ENCODE peak calls at places on chromosomes 3 and 15, in ten cellular contexts. F, K, Y, T, O, U, C, N, V and G are unnamed samples.
A peak's percentile ranks its signal among the peaks of the same experiment; 100 is the strongest.

GRCh38 chr3:8713901-8714759 is 19.5 kb upstream of the CAV3 start:
- DNase-seq in F (no peak), K (peak; percentile 10), Y (no peak), T (no peak), O (no peak), U (no peak), C (no peak), N (no peak), V (no peak), G (no peak)

GRCh38 chr3:8095724-8096123 is 405.9 kb upstream of the LMCD1 start:
- DNase-seq in F (no peak), K (no peak), Y (no peak), T (no peak), O (no peak), U (no peak), C (no peak), N (peak; percentile 10), V (no peak), G (no peak)

GRCh38 chr3:188319569-188319968 is 165.6 kb downstream of the LPP start:
- DNase-seq in F (no peak), K (no peak), Y (no peak), T (no peak), O (no peak), U (no peak), C (no peak), N (peak; percentile 38), V (no peak), G (no peak)

GRCh38 chr15:80597081-80597480 is 98.0 kb upstream of the ABHD17C start:
- DNase-seq in F (no peak), K (no peak), Y (no peak), T (no peak), O (no peak), U (no peak), C (no peak), N (no peak), V (no peak), G (no peak)

GRCh38 chr3:53068176-53068575 is 22.3 kb upstream of the SFMBT1 start:
- DNase-seq in F (peak; percentile 12), K (no peak), Y (no peak), T (no peak), O (no peak), U (no peak), C (no peak), N (no peak), V (no peak), G (no peak)

GRCh38 chr3:24773798-24774197 is 279.1 kb upstream of the THRB start:
- DNase-seq in F (peak; percentile 72), K (peak; percentile 42), Y (peak; percentile 73), T (peak; percentile 64), O (no peak), U (peak; percentile 37), C (peak; percentile 24), N (peak; percentile 61), V (peak; percentile 56), G (no peak)

GRCh38 chr15:32889189-32889588 is 171.4 kb downstream of the GREM1 start:
- DNase-seq in F (no peak), K (no peak), Y (no peak), T (no peak), O (no peak), U (no peak), C (no peak), N (no peak), V (no peak), G (no peak)

GRCh38 chr3:179898024-179898423 is 138.7 kb downstream of the PEX5L start:
- DNase-seq in F (no peak), K (peak; percentile 62), Y (no peak), T (peak; percentile 58), O (no peak), U (no peak), C (no peak), N (peak; percentile 62), V (no peak), G (no peak)

GRCh38 chr3:15820911-15821310 is 23.1 kb upstream of the ANKRD28 start:
- DNase-seq in F (no peak), K (no peak), Y (no peak), T (no peak), O (no peak), U (no peak), C (no peak), N (no peak), V (no peak), G (no peak)

GRCh38 chr15:24971052-24971451 is 16.3 kb downstream of the SNRPN start:
- DNase-seq in F (no peak), K (no peak), Y (no peak), T (no peak), O (no peak), U (no peak), C (no peak), N (no peak), V (no peak), G (no peak)
- H3K9me3 ChIP-seq in F (no peaks in the 10 kb centered on the region), K (peaks cover 4% of the 10 kb centered on the region), Y (no peaks in the 10 kb centered on the region), T (no peaks in the 10 kb centered on the region), O (peaks cover 24% of the 10 kb centered on the region), U (no peaks in the 10 kb centered on the region), C (peaks cover 11% of the 10 kb centered on the region), N (no peaks in the 10 kb centered on the region), V (no peaks in the 10 kb centered on the region), G (peaks cover 18% of the 10 kb centered on the region)

DNA sequence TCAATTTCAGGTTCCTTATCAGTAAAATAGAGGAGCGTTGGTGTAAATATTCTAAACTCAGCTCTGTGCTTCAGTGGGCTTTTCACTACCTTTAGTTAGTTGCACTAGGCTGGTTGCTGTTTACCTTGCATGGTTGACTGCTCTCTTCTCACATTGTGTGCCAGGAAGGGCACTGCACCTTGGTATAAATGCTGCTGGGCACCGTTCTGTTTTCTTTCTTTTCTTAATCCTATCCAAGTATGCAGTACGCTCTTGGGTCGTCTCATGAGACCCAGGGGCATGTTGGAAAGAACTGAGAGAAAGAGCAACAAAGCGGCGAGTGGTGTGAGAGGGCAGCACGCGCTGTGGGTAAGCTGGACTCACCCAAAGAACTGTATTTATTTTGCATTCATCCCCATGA is 22.4 kb downstream of the KCNMB2 start:
- DNase-seq in F (no peak), K (no peak), Y (no peak), T (no peak), O (no peak), U (no peak), C (no peak), N (no peak), V (no peak), G (no peak)
- H3K9me3 ChIP-seq in F (no peaks in the 10 kb centered on the region), K (no peaks in the 10 kb centered on the region), Y (no peaks in the 10 kb centered on the region), T (no peaks in the 10 kb centered on the region), O (no peaks in the 10 kb centered on the region), U (no peaks in the 10 kb centered on the region), C (no peaks in the 10 kb centered on the region), N (no peaks in the 10 kb centered on the region), V (no peaks in the 10 kb centered on the region), G (no peaks in the 10 kb centered on the region)

GRCh38 chr15:20348291-20348899 is 193.2 kb downstream of the GOLGA6L6 start:
- DNase-seq in F (no peak), K (no peak), Y (peak; percentile 62), T (peak; percentile 5), O (no peak), U (no peak), C (no peak), N (no peak), V (no peak), G (no peak)

GRCh38 chr15:20348900-20349773 is 192.5 kb downstream of the GOLGA6L6 start:
- DNase-seq in F (peak; percentile 62), K (no peak), Y (peak; percentile 66), T (peak; percentile 4), O (no peak), U (peak; percentile 30), C (no peak), N (no peak), V (no peak), G (no peak)

GRCh38 chr15:20344601-20345400 is 196.8 kb downstream of the GOLGA6L6 start:
- DNase-seq in F (peak; percentile 50), K (no peak), Y (peak; percentile 63), T (peak; percentile 6), O (no peak), U (no peak), C (no peak), N (no peak), V (no peak), G (no peak)

GRCh38 chr15:20345401-20345958 is 196.1 kb downstream of the GOLGA6L6 start:
- DNase-seq in F (peak; percentile 61), K (no peak), Y (peak; percentile 69), T (peak; percentile 6), O (no peak), U (no peak), C (no peak), N (no peak), V (no peak), G (no peak)

GRCh38 chr15:20346082-20346805 is 195.4 kb downstream of the GOLGA6L6 start:
- DNase-seq in F (peak; percentile 46), K (no peak), Y (peak; percentile 65), T (peak; percentile 5), O (no peak), U (no peak), C (peak; percentile 15), N (no peak), V (no peak), G (no peak)
- H3K9me3 ChIP-seq in F (peaks cover 2% of the 10 kb centered on the region), K (peaks cover 7% of the 10 kb centered on the region), Y (peaks cover 11% of the 10 kb centered on the region), T (no peaks in the 10 kb centered on the region), O (no peaks in the 10 kb centered on the region), U (no peaks in the 10 kb centered on the region), C (peaks cover 31% of the 10 kb centered on the region), N (peaks cover 69% of the 10 kb centered on the region), V (no peaks in the 10 kb centered on the region), G (no peaks in the 10 kb centered on the region)

GRCh38 chr3:129927072-129927471 is 33.6 kb upstream of the TMCC1 start:
- DNase-seq in F (no peak), K (no peak), Y (no peak), T (no peak), O (no peak), U (no peak), C (no peak), N (no peak), V (no peak), G (no peak)
- H3K9me3 ChIP-seq in F (peaks cover 3% of the 10 kb centered on the region), K (no peaks in the 10 kb centered on the region), Y (peaks cover 5% of the 10 kb centered on the region), T (no peaks in the 10 kb centered on the region), O (peaks cover 5% of the 10 kb centered on the region), U (no peaks in the 10 kb centered on the region), C (peaks cover 13% of the 10 kb centered on the region), N (peaks cover 1% of the 10 kb centered on the region), V (no peaks in the 10 kb centered on the region), G (peaks cover 18% of the 10 kb centered on the region)

DNA sequence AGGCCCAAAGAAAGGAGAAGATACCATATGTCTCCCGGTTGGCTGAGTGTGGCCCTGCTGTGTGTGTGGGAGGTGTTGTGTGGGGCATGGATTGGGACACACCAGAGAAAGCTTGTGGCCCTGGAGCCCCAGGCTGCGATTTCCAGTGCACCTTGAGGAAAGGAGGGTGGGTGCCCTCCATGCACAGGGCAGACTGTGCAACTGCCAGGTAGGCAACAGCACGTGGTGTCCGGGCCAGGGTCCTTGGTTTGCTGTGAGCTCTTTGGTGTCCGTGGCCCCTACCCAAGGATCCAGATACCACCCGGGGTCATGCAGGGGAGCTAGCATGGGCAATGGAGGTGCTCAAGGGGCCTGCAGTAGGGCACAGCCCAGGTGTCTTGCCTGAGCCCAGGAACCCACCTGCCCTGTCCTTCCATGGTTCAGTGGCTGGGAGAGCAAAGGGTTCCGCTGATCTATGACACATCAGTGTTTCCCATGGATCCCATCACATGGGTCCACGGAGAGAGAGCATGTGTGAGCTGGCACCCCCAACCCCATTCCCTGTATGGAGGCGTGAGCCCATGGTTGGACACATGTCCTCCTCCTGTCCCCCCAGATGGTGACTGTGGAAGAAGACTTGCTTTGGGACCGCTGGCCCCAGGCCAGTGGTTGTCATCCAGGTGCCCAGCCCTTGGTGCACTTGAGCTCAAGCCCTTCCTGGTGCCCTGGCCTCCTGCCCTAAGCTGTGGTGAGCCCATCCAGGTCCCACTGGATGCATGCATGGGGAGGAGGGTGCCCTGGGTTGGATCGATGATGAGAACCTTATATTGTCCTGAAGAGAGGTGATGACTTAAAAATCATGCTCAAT is 223.4 kb downstream of the SNRPN start:
- DNase-seq in F (peak; percentile 10), K (no peak), Y (peak; percentile 45), T (no peak), O (no peak), U (peak; percentile 3), C (peak; percentile 17), N (no peak), V (peak; percentile 39), G (no peak)
- H3K9me3 ChIP-seq in F (no peaks in the 10 kb centered on the region), K (no peaks in the 10 kb centered on the region), Y (peaks cover 13% of the 10 kb centered on the region), T (no peaks in the 10 kb centered on the region), O (no peaks in the 10 kb centered on the region), U (no peaks in the 10 kb centered on the region), C (peaks cover 75% of the 10 kb centered on the region), N (peaks cover 13% of the 10 kb centered on the region), V (no peaks in the 10 kb centered on the region), G (peaks cover 85% of the 10 kb centered on the region)